ENCODE peak calls at places on chromosome 13, in four cellular contexts. W, A, Z and H are unnamed samples.

GRCh38 chr13:35621989-35622388 is 145.5 kb upstream of the MAB21L1 start:
- DNase-seq in A (no peak), W (no peak), Z (no peak), H (no peak)

GRCh38 chr13:40479196-40479845 is 187.1 kb downstream of the FOXO1 start:
- DNase-seq in Z (no peak), A (no peak), W (no peak), H (no peak)

GRCh38 chr13:33676700-33677048 is 141.3 kb upstream of the RFC3 start:
- DNase-seq in W (peak; percentile 36), A (no peak), Z (no peak), H (peak; percentile 66)

GRCh38 chr13:28657784-28658538 is 969 bp upstream of the POMP start:
- DNase-seq in A (no peak), Z (peak; percentile 28), W (no peak), H (no peak)

GRCh38 chr13:80630685-80631121 is 289.8 kb upstream of the SPRY2 start:
- DNase-seq in Z (peak; percentile 4), A (no peak), W (no peak), H (no peak)

GRCh38 chr13:100694722-100695644 is 20.4 kb upstream of the TMTC4 start:
- DNase-seq in W (no peak), Z (no peak), A (no peak), H (no peak)

GRCh38 chr13:28984326-28984725 is 164.2 kb downstream of the MTUS2 start:
- DNase-seq in A (no peak), W (no peak), Z (no peak), H (no peak)

GRCh38 chr13:33242984-33243617 is 42.5 kb downstream of the STARD13 start:
- DNase-seq in A (no peak), W (no peak), Z (no peak), H (no peak)

GRCh38 chr13:102556806-102557205 is 40.0 kb upstream of the TPP2 start:
- DNase-seq in W (no peak), Z (no peak), A (no peak), H (no peak)